ENCODE peak calls at places on chromosome 1, in four cellular contexts. E, I, F and R are unnamed samples.

GRCh38 chr1:109151146-109151545 is 37.2 kb downstream of the ELAPOR1 start:
- DNase-seq in E (no peak), I (peak; percentile 57), F (no peak), R (peak; percentile 71)

GRCh38 chr1:2274968-2275475 is 46.9 kb downstream of the SKI start:
- DNase-seq in E (no peak), I (no peak), F (no peak), R (no peak)

GRCh38 chr1:246534114-246534513 is 27.0 kb upstream of the SMYD3 start:
- DNase-seq in E (no peak), I (no peak), F (no peak), R (no peak)

GRCh38 chr1:59994302-59995198 is 68.0 kb upstream of the CYP2J2 start:
- DNase-seq in E (peak; percentile 98), I (no peak), F (no peak), R (no peak)

GRCh38 chr1:48250572-48250971 is 28.1 kb downstream of the SLC5A9 start:
- DNase-seq in E (no peak), I (no peak), F (no peak), R (no peak)

GRCh38 chr1:212608956-212609700 is 567 bp downstream of the ATF3 start:
- DNase-seq in E (no peak), I (peak; percentile 66), F (no peak), R (peak; percentile 80)

GRCh38 chr1:223147858-223148257 is 4.8 kb upstream of the TLR5 start:
- DNase-seq in E (no peak), I (no peak), F (no peak), R (no peak)

GRCh38 chr1:205680073-205680851 is at the start of gene SLC45A3:
- DNase-seq in E (no peak), I (no peak), F (no peak), R (peak; percentile 83)

GRCh38 chr1:7384121-7384520 is 387.0 kb upstream of the VAMP3 start:
- DNase-seq in E (no peak), I (no peak), F (no peak), R (no peak)

GRCh38 chr1:3590145-3590768 is 21.1 kb downstream of the MEGF6 start:
- DNase-seq in E (no peak), I (peak; percentile 63), F (no peak), R (no peak)

GRCh38 chr1:212556822-212557549 is 51.6 kb upstream of the ATF3 start:
- DNase-seq in E (no peak), I (no peak), F (no peak), R (no peak)

GRCh38 chr1:186476306-186477040 is 15.6 kb upstream of the PDC start:
- DNase-seq in E (no peak), I (peak; percentile 95), F (no peak), R (no peak)

GRCh38 chr1:23854568-23854967 is 13.5 kb downstream of the FUCA1 start:
- DNase-seq in E (no peak), I (peak; percentile 16), F (no peak), R (no peak)

GRCh38 chr1:226978350-226979114 is 38.4 kb downstream of the COQ8A start:
- DNase-seq in E (no peak), I (no peak), F (no peak), R (no peak)

GRCh38 chr1:11376981-11377583 is 101.9 kb upstream of the DISP3 start:
- DNase-seq in E (no peak), I (no peak), F (no peak), R (no peak)

GRCh38 chr1:17215545-17215890 is 10.6 kb downstream of the PADI1 start:
- DNase-seq in E (no peak), I (no peak), F (no peak), R (no peak)

GRCh38 chr1:178528219-178528962 is 15.5 kb downstream of the TEX35 start:
- DNase-seq in E (no peak), I (no peak), F (no peak), R (no peak)

GRCh38 chr1:29973406-29973805 is 737.1 kb downstream of the PTPRU start:
- DNase-seq in E (no peak), I (no peak), F (no peak), R (no peak)

GRCh38 chr1:226661271-226661670 is 77.8 kb downstream of the ITPKB start:
- DNase-seq in E (no peak), I (no peak), F (no peak), R (no peak)

GRCh38 chr1:195697130-195697529 is 911.1 kb downstream of the KCNT2 start:
- DNase-seq in E (no peak), I (no peak), F (no peak), R (no peak)

GRCh38 chr1:229466887-229467286 is 33.0 kb upstream of the ACTA1 start:
- DNase-seq in E (no peak), I (no peak), F (no peak), R (no peak)

GRCh38 chr1:151720974-151721787 is at the start of gene RIIAD1:
- DNase-seq in E (no peak), I (no peak), F (no peak), R (peak; percentile 95)

GRCh38 chr1:247241687-247242086 is 14.2 kb upstream of the VN1R5 start:
- DNase-seq in E (no peak), I (no peak), F (no peak), R (no peak)

GRCh38 chr1:156643266-156644092 is 1.6 kb downstream of the BCAN start:
- DNase-seq in E (no peak), I (no peak), F (no peak), R (no peak)

GRCh38 chr1:43506233-43506632 is 24.4 kb upstream of the PTPRF start:
- DNase-seq in E (no peak), I (no peak), F (no peak), R (no peak)

GRCh38 chr1:52571783-52572182 is 18.9 kb upstream of the TUT4 start:
- DNase-seq in E (no peak), I (no peak), F (no peak), R (no peak)

GRCh38 chr1:80882552-80882951 is 918.2 kb upstream of the ADGRL2 start:
- DNase-seq in E (peak; percentile 12), I (peak; percentile 70), F (no peak), R (no peak)

GRCh38 chr1:168821434-168821833 is 92.4 kb upstream of the DPT start:
- DNase-seq in E (no peak), I (no peak), F (no peak), R (no peak)